ENCODE peak calls at places on chromosomes 3 and 15, in six cellular contexts. K is left ventricle myocardium superior, G is Right ventricle myocardium inferior, N is naive B cell, Y is mucosa of descending colon, W is right lobe of liver. L is an unnamed sample.

GRCh38 chr15:44738340-44738984 is 2.1 kb downstream of the TRIM69 start:
- ATAC-seq in K (peak), N (no peak), W (peak), Y (peak), G (peak), L (peak)

GRCh38 chr15:75215107-75216004 is 13.7 kb downstream of the C15orf39 start:
- ATAC-seq in Y (peak), G (peak), N (no peak), K (peak), W (no peak), L (peak)

GRCh38 chr3:197793246-197793645 is 2.2 kb downstream of the LRCH3 start:
- ATAC-seq in Y (peak), K (no peak), W (no peak), N (no peak), G (no peak), L (peak)

GRCh38 chr3:13204177-13204581 is 130.9 kb upstream of the IQSEC1 start:
- ATAC-seq in K (no peak), N (peak), G (peak), W (no peak), Y (no peak), L (no peak)

GRCh38 chr15:34437687-34438086 is at the start of gene GOLGA8A:
- ATAC-seq in Y (peak), W (no peak), K (peak), G (peak), N (peak), L (peak)

GRCh38 chr3:184693011-184693975 is 18.6 kb downstream of the MAGEF1 start:
- ATAC-seq in G (no peak), Y (no peak), N (no peak), W (no peak), K (peak), L (no peak)

GRCh38 chr15:67043939-67044771 is 21.2 kb upstream of the SMAD3 start:
- ATAC-seq in G (no peak), N (no peak), Y (no peak), K (no peak), W (no peak), L (no peak)

GRCh38 chr3:170563712-170564423 is 22.0 kb downstream of the SLC7A14 start:
- ATAC-seq in N (no peak), G (no peak), K (no peak), Y (no peak), W (no peak), L (no peak)

GRCh38 chr3:138381413-138381901 is 33.1 kb downstream of the MRAS start:
- ATAC-seq in Y (no peak), K (peak), N (no peak), G (peak), W (no peak), L (no peak)

GRCh38 chr3:37731895-37732294 is 129.8 kb upstream of the CTDSPL start:
- ATAC-seq in K (no peak), G (no peak), N (no peak), Y (no peak), W (no peak), L (no peak)

GRCh38 chr3:194540268-194540937 is 53.6 kb upstream of the ATP13A3 start:
- ATAC-seq in G (peak), Y (no peak), N (no peak), K (peak), W (no peak), L (no peak)

GRCh38 chr3:183081459-183082183 is 17.7 kb downstream of the MCCC1 start:
- ATAC-seq in W (peak), Y (no peak), N (no peak), K (no peak), G (no peak), L (no peak)

GRCh38 chr15:83304861-83305661 is 20.6 kb upstream of the BNC1 start:
- ATAC-seq in G (no peak), K (no peak), W (no peak), Y (no peak), N (no peak), L (peak)

GRCh38 chr3:8237893-8238292 is 263.7 kb upstream of the LMCD1 start:
- ATAC-seq in Y (no peak), N (no peak), K (no peak), G (no peak), W (no peak), L (no peak)

GRCh38 chr3:104145164-104145563 is 1221.5 kb upstream of the ALCAM start:
- ATAC-seq in W (no peak), K (no peak), N (no peak), G (no peak), Y (no peak), L (no peak)

GRCh38 chr3:12948371-12948770 is 107.0 kb upstream of the RPL32 start:
- ATAC-seq in W (no peak), G (no peak), K (no peak), Y (no peak), N (no peak), L (no peak)

GRCh38 chr3:31242561-31242960 is 290.2 kb upstream of the STT3B start:
- ATAC-seq in W (no peak), N (no peak), K (no peak), Y (no peak), G (no peak), L (no peak)

GRCh38 chr3:33392703-33393125 is 47.5 kb downstream of the UBP1 start:
- ATAC-seq in G (no peak), W (no peak), K (no peak), Y (no peak), N (no peak), L (peak)

GRCh38 chr3:9146367-9147071 is 102.9 kb downstream of the SRGAP3 start:
- ATAC-seq in N (no peak), W (no peak), Y (peak), G (no peak), K (no peak), L (no peak)

GRCh38 chr3:146177072-146177936 is 16.3 kb upstream of the PLOD2 start:
- ATAC-seq in W (no peak), G (peak), K (peak), N (no peak), Y (no peak), L (no peak)

GRCh38 chr15:44296625-44297524 is 8.4 kb downstream of the GOLM2 start:
- ATAC-seq in G (peak), K (peak), N (peak), Y (peak), W (peak), L (peak)

GRCh38 chr3:171436380-171436779 is 23.8 kb downstream of the TNIK start:
- ATAC-seq in K (no peak), G (no peak), Y (no peak), N (no peak), W (no peak), L (no peak)

L was measured in esophagus mucosa.